ENCODE peak calls at places on chromosome 20, in seven cellular contexts. One of them, this sample, is unnamed.

GRCh38 chr20:49989234-49990065 is 6.7 kb downstream of the SNAI1 start:
- DNase-seq in mesendoderm: peak
- DNase-seq in fibroblast of mammary gland: peak
- DNase-seq in dorsolateral prefrontal cortex: no peak
- DNase-seq in CD8-positive, alpha-beta memory T cell: no peak
- DNase-seq in neural progenitor cell: peak
- DNase-seq in kidney: peak
- DNase-seq in this sample: no peak

GRCh38 chr20:55880361-55880760 is 125.0 kb downstream of the CBLN4 start:
- DNase-seq in neural progenitor cell: no peak
- DNase-seq in dorsolateral prefrontal cortex: peak
- DNase-seq in kidney: no peak
- DNase-seq in fibroblast of mammary gland: no peak
- DNase-seq in mesendoderm: no peak
- DNase-seq in CD8-positive, alpha-beta memory T cell: no peak
- DNase-seq in this sample: no peak

GRCh38 chr20:57237006-57237953 is 29.2 kb downstream of the BMP7 start:
- DNase-seq in fibroblast of mammary gland: no peak
- DNase-seq in mesendoderm: no peak
- DNase-seq in kidney: no peak
- DNase-seq in CD8-positive, alpha-beta memory T cell: no peak
- DNase-seq in neural progenitor cell: no peak
- DNase-seq in dorsolateral prefrontal cortex: no peak
- DNase-seq in this sample: no peak

GRCh38 chr20:12554416-12554815 is 454.4 kb upstream of the SPTLC3 start:
- DNase-seq in dorsolateral prefrontal cortex: no peak
- DNase-seq in mesendoderm: no peak
- DNase-seq in kidney: no peak
- DNase-seq in neural progenitor cell: no peak
- DNase-seq in fibroblast of mammary gland: no peak
- DNase-seq in CD8-positive, alpha-beta memory T cell: no peak
- DNase-seq in this sample: no peak

GRCh38 chr20:24747881-24748595 is 201.0 kb upstream of the CST7 start:
- DNase-seq in mesendoderm: no peak
- DNase-seq in kidney: no peak
- DNase-seq in dorsolateral prefrontal cortex: no peak
- DNase-seq in neural progenitor cell: no peak
- DNase-seq in CD8-positive, alpha-beta memory T cell: no peak
- DNase-seq in fibroblast of mammary gland: no peak
- DNase-seq in this sample: no peak

GRCh38 chr20:14336667-14337066 is 745 bp downstream of the FLRT3 start:
- DNase-seq in mesendoderm: peak
- DNase-seq in CD8-positive, alpha-beta memory T cell: no peak
- DNase-seq in fibroblast of mammary gland: peak
- DNase-seq in kidney: no peak
- DNase-seq in neural progenitor cell: peak
- DNase-seq in dorsolateral prefrontal cortex: no peak
- DNase-seq in this sample: peak

GRCh38 chr20:59032713-59033059 is 551 bp upstream of the ATP5F1E start:
- DNase-seq in neural progenitor cell: no peak
- DNase-seq in kidney: no peak
- DNase-seq in fibroblast of mammary gland: peak
- DNase-seq in CD8-positive, alpha-beta memory T cell: no peak
- DNase-seq in dorsolateral prefrontal cortex: no peak
- DNase-seq in mesendoderm: peak
- DNase-seq in this sample: peak

GRCh38 chr20:10922941-10923340 is 249.1 kb upstream of the JAG1 start:
- DNase-seq in CD8-positive, alpha-beta memory T cell: no peak
- DNase-seq in dorsolateral prefrontal cortex: no peak
- DNase-seq in fibroblast of mammary gland: peak
- DNase-seq in kidney: no peak
- DNase-seq in mesendoderm: peak
- DNase-seq in neural progenitor cell: no peak
- DNase-seq in this sample: no peak

GRCh38 chr20:18224968-18225568 is 63.3 kb upstream of the ZNF133 start:
- DNase-seq in kidney: peak
- DNase-seq in neural progenitor cell: peak
- DNase-seq in mesendoderm: peak
- DNase-seq in fibroblast of mammary gland: peak
- DNase-seq in dorsolateral prefrontal cortex: peak
- DNase-seq in CD8-positive, alpha-beta memory T cell: no peak
- DNase-seq in this sample: no peak

GRCh38 chr20:19540401-19540800 is 217.7 kb upstream of the RIN2 start:
- DNase-seq in dorsolateral prefrontal cortex: peak
- DNase-seq in kidney: no peak
- DNase-seq in mesendoderm: no peak
- DNase-seq in neural progenitor cell: no peak
- DNase-seq in CD8-positive, alpha-beta memory T cell: no peak
- DNase-seq in fibroblast of mammary gland: peak
- DNase-seq in this sample: no peak
- H3K4me3 ChIP-seq in dorsolateral prefrontal cortex: no peak
- H3K4me3 ChIP-seq in kidney: no peak
- H3K4me3 ChIP-seq in mesendoderm: no peak
- H3K4me3 ChIP-seq in neural progenitor cell: no peak
- H3K4me3 ChIP-seq in CD8-positive, alpha-beta memory T cell: no peak
- H3K4me3 ChIP-seq in fibroblast of mammary gland: no peak
- H3K4me3 ChIP-seq in this sample: no peak

DNA sequence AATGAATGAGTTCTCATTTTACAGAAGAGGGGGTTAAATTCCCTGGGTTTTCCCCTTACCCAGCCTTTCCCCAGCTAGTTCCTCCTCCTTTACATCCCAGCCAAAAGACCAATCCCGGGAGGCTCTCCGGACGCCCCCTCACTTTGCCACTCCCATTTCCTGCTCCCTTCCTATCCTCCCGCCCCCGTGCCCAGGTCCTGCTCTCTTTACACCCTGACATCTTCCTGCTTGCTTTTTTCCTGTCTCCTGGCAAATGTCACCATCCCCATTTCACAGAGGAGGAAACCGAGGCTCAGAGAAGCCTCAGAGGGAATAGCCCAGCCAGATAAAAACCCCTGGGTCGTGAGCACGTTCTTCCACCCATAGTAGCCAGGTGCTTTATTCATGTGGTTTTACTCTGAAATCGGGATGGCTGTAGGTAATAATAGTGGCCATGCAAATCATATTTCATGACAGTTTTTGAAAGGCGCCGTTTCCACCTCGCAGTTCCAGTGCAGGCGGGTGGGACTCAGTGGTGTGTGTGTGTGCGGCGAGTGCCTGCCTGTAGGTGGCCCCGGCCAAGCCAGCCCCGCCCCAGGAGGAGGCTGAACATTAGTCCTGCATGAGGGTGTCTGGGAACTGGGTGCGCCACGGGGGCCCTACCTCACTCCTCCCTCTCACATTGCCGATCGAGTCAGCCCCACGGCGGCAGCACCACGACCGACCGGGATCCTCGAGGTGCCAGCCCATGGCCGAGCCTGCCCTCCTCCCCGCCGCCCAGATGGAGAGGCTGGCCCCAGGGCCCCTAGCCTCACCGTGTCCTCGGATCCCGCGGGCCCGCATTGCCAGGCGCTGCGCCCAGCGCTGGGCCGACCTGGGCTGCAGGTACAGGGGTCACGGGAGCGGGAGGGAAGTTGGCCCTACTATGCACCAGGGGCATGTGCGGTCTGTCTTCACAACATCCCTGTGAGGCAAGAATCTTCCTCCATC is at the start of gene ARHGAP40:
- DNase-seq in mesendoderm: peak
- DNase-seq in neural progenitor cell: peak
- DNase-seq in fibroblast of mammary gland: peak
- DNase-seq in CD8-positive, alpha-beta memory T cell: no peak
- DNase-seq in dorsolateral prefrontal cortex: no peak
- DNase-seq in kidney: peak
- DNase-seq in this sample: peak
- H3K4me3 ChIP-seq in mesendoderm: peak
- H3K4me3 ChIP-seq in neural progenitor cell: peak
- H3K4me3 ChIP-seq in fibroblast of mammary gland: peak
- H3K4me3 ChIP-seq in CD8-positive, alpha-beta memory T cell: no peak
- H3K4me3 ChIP-seq in dorsolateral prefrontal cortex: no peak
- H3K4me3 ChIP-seq in kidney: no peak
- H3K4me3 ChIP-seq in this sample: no peak

GRCh38 chr20:33554914-33555420 is 65.1 kb downstream of the CBFA2T2 start:
- DNase-seq in neural progenitor cell: peak
- DNase-seq in dorsolateral prefrontal cortex: no peak
- DNase-seq in mesendoderm: peak
- DNase-seq in fibroblast of mammary gland: peak
- DNase-seq in CD8-positive, alpha-beta memory T cell: peak
- DNase-seq in kidney: no peak
- DNase-seq in this sample: no peak
- H3K4me3 ChIP-seq in neural progenitor cell: no peak
- H3K4me3 ChIP-seq in dorsolateral prefrontal cortex: no peak
- H3K4me3 ChIP-seq in mesendoderm: no peak
- H3K4me3 ChIP-seq in fibroblast of mammary gland: no peak
- H3K4me3 ChIP-seq in CD8-positive, alpha-beta memory T cell: peak
- H3K4me3 ChIP-seq in kidney: no peak
- H3K4me3 ChIP-seq in this sample: no peak

GRCh38 chr20:62816031-62816878 is 595 bp upstream of the COL9A3 start:
- DNase-seq in CD8-positive, alpha-beta memory T cell: no peak
- DNase-seq in dorsolateral prefrontal cortex: no peak
- DNase-seq in fibroblast of mammary gland: no peak
- DNase-seq in kidney: no peak
- DNase-seq in mesendoderm: peak
- DNase-seq in neural progenitor cell: peak
- DNase-seq in this sample: no peak
- H3K4me3 ChIP-seq in CD8-positive, alpha-beta memory T cell: no peak
- H3K4me3 ChIP-seq in dorsolateral prefrontal cortex: peak
- H3K4me3 ChIP-seq in fibroblast of mammary gland: no peak
- H3K4me3 ChIP-seq in kidney: no peak
- H3K4me3 ChIP-seq in mesendoderm: peak
- H3K4me3 ChIP-seq in neural progenitor cell: peak
- H3K4me3 ChIP-seq in this sample: no peak

GRCh38 chr20:46343358-46344357 is 35.4 kb upstream of the CDH22 start:
- DNase-seq in dorsolateral prefrontal cortex: no peak
- DNase-seq in neural progenitor cell: no peak
- DNase-seq in mesendoderm: no peak
- DNase-seq in kidney: no peak
- DNase-seq in CD8-positive, alpha-beta memory T cell: no peak
- DNase-seq in fibroblast of mammary gland: no peak
- DNase-seq in this sample: peak
- H3K4me3 ChIP-seq in dorsolateral prefrontal cortex: no peak
- H3K4me3 ChIP-seq in neural progenitor cell: no peak
- H3K4me3 ChIP-seq in mesendoderm: no peak
- H3K4me3 ChIP-seq in kidney: no peak
- H3K4me3 ChIP-seq in CD8-positive, alpha-beta memory T cell: peak
- H3K4me3 ChIP-seq in fibroblast of mammary gland: no peak
- H3K4me3 ChIP-seq in this sample: no peak

GRCh38 chr20:23636908-23637281 is 860 bp downstream of the CST3 start:
- DNase-seq in fibroblast of mammary gland: no peak
- DNase-seq in mesendoderm: no peak
- DNase-seq in dorsolateral prefrontal cortex: no peak
- DNase-seq in kidney: no peak
- DNase-seq in neural progenitor cell: no peak
- DNase-seq in CD8-positive, alpha-beta memory T cell: no peak
- DNase-seq in this sample: no peak

GRCh38 chr20:23634044-23634801 is 3.5 kb downstream of the CST3 start:
- DNase-seq in neural progenitor cell: no peak
- DNase-seq in CD8-positive, alpha-beta memory T cell: no peak
- DNase-seq in mesendoderm: no peak
- DNase-seq in dorsolateral prefrontal cortex: no peak
- DNase-seq in fibroblast of mammary gland: no peak
- DNase-seq in kidney: no peak
- DNase-seq in this sample: peak

GRCh38 chr20:23632711-23633573 is 4.8 kb downstream of the CST3 start:
- DNase-seq in kidney: no peak
- DNase-seq in mesendoderm: no peak
- DNase-seq in fibroblast of mammary gland: no peak
- DNase-seq in CD8-positive, alpha-beta memory T cell: no peak
- DNase-seq in dorsolateral prefrontal cortex: no peak
- DNase-seq in neural progenitor cell: no peak
- DNase-seq in this sample: no peak

GRCh38 chr20:23636182-23636907 is 1.4 kb downstream of the CST3 start:
- DNase-seq in dorsolateral prefrontal cortex: no peak
- DNase-seq in kidney: peak
- DNase-seq in CD8-positive, alpha-beta memory T cell: no peak
- DNase-seq in neural progenitor cell: no peak
- DNase-seq in mesendoderm: no peak
- DNase-seq in fibroblast of mammary gland: no peak
- DNase-seq in this sample: no peak

DNA sequence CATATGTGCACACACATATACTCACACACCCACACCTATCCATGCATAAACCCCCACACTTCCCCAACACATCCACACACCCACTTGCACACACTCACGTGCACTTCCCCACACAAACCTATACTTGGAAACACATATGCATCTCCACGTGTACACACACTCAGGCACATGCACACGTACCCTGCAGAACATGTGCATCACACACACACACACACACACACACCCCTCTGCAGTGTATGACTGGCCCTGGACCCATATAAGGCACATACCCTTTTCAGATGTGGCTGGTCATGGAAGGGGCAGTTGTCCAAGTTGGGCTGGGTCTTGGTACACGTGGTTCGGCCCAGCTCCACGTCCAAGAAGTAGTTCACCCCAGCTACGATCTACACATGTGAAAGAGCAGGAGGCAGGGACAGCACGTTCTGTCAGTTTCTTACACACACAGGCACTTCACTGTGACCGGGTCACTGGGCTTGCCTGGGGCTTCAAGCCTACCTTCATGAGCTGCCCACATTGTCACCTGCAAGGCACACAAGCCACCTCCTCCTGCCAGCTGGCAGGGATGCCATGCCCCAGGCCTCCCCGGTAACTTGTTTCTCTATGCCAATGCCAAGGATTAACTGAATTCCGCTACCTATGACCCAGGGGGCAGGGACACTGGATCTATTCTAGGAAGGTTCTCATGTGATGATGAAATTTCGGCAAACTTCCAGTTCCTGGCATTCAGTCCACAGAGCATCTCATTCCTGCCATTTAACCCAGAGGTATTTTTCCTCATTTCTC is 2.6 kb downstream of the CST3 start:
- DNase-seq in mesendoderm: no peak
- DNase-seq in dorsolateral prefrontal cortex: no peak
- DNase-seq in kidney: no peak
- DNase-seq in fibroblast of mammary gland: peak
- DNase-seq in neural progenitor cell: no peak
- DNase-seq in CD8-positive, alpha-beta memory T cell: no peak
- DNase-seq in this sample: no peak
- H3K4me3 ChIP-seq in mesendoderm: no peak
- H3K4me3 ChIP-seq in dorsolateral prefrontal cortex: peak
- H3K4me3 ChIP-seq in kidney: no peak
- H3K4me3 ChIP-seq in fibroblast of mammary gland: peak
- H3K4me3 ChIP-seq in neural progenitor cell: no peak
- H3K4me3 ChIP-seq in CD8-positive, alpha-beta memory T cell: no peak
- H3K4me3 ChIP-seq in this sample: no peak

GRCh38 chr20:288956-289692 is 1.4 kb downstream of the C20orf96 start:
- DNase-seq in mesendoderm: no peak
- DNase-seq in neural progenitor cell: no peak
- DNase-seq in CD8-positive, alpha-beta memory T cell: no peak
- DNase-seq in kidney: no peak
- DNase-seq in dorsolateral prefrontal cortex: no peak
- DNase-seq in fibroblast of mammary gland: no peak
- DNase-seq in this sample: no peak
- H3K4me3 ChIP-seq in mesendoderm: no peak
- H3K4me3 ChIP-seq in neural progenitor cell: peak
- H3K4me3 ChIP-seq in CD8-positive, alpha-beta memory T cell: no peak
- H3K4me3 ChIP-seq in kidney: peak
- H3K4me3 ChIP-seq in dorsolateral prefrontal cortex: peak
- H3K4me3 ChIP-seq in fibroblast of mammary gland: no peak
- H3K4me3 ChIP-seq in this sample: no peak

GRCh38 chr20:1818895-1819294 is 76.3 kb upstream of the SIRPA start:
- DNase-seq in neural progenitor cell: no peak
- DNase-seq in dorsolateral prefrontal cortex: no peak
- DNase-seq in mesendoderm: no peak
- DNase-seq in fibroblast of mammary gland: no peak
- DNase-seq in CD8-positive, alpha-beta memory T cell: no peak
- DNase-seq in kidney: no peak
- DNase-seq in this sample: no peak
- H3K4me3 ChIP-seq in neural progenitor cell: no peak
- H3K4me3 ChIP-seq in dorsolateral prefrontal cortex: no peak
- H3K4me3 ChIP-seq in mesendoderm: no peak
- H3K4me3 ChIP-seq in fibroblast of mammary gland: no peak
- H3K4me3 ChIP-seq in CD8-positive, alpha-beta memory T cell: no peak
- H3K4me3 ChIP-seq in kidney: no peak
- H3K4me3 ChIP-seq in this sample: no peak